ENCODE peak calls at places on chromosomes 3 and 15, in seven cellular contexts. X is activated T-cell treated with anti-CD3 and anti-CD28 coated beads, Interleukin-2, amount 50 U/mL, for 72 hours; M is lower lobe of right lung; F is omental fat pad; B is left cardiac atrium; E is activated naive CD4-positive, alpha-beta T cell treated with anti-CD3 and anti-CD28 coated beads, Interleukin-2, amount 50 U/mL, for 72 hours; A is stimulated activated effector memory CD8-positive, alpha-beta T cell treated with anti-CD3 and anti-CD28 coated beads, Interleukin-12 subunit alpha, Interleukin-12 subunit beta, amount 100 ng/mL, for 72 hours. G is an unnamed sample.

GRCh38 chr3:122406198-122406597 is 9.7 kb downstream of the WDR5B start:
- ATAC-seq in A (peak), X (peak), F (no peak), E (peak), M (no peak), B (no peak), G (no peak)

GRCh38 chr15:92881570-92881837 is 18.6 kb upstream of the CHD2 start:
- ATAC-seq in F (no peak), M (no peak), A (no peak), X (no peak), B (no peak), E (no peak), G (no peak)

GRCh38 chr3:54712539-54712938 is 215.3 kb downstream of the LRTM1 start:
- ATAC-seq in B (no peak), X (no peak), F (no peak), M (no peak), E (no peak), A (no peak), G (no peak)

GRCh38 chr3:129597087-129597791 is 9.2 kb downstream of the PLXND1 start:
- ATAC-seq in M (peak), F (no peak), A (no peak), B (peak), E (no peak), X (no peak), G (no peak)

GRCh38 chr15:20657084-20657483 is 115.5 kb upstream of the GOLGA6L6 start:
- ATAC-seq in F (no peak), M (no peak), B (no peak), A (no peak), X (no peak), E (no peak), G (no peak)

GRCh38 chr15:99981223-99981647 is 248.0 kb upstream of the LYSMD4 start:
- ATAC-seq in A (no peak), M (no peak), X (no peak), F (no peak), E (no peak), B (no peak), G (no peak)

GRCh38 chr3:123791417-123791816 is 92.7 kb downstream of the MYLK start:
- ATAC-seq in F (no peak), A (no peak), B (no peak), E (no peak), X (no peak), M (no peak), G (peak)

GRCh38 chr3:87298111-87298718 is 21.8 kb upstream of the POU1F1 start:
- ATAC-seq in F (no peak), E (peak), X (peak), M (peak), B (no peak), A (peak), G (no peak)

G was measured in gastroesophageal sphincter.